ENCODE peak calls at places on chromosome 4, in eight cellular contexts. X is sigmoid colon, U is esophagus squamous epithelium, Y is HCT116, E is mesenchymal stem cell, Z is heart right ventricle, B is right cardiac atrium, L is heart left ventricle. M is an unnamed sample.

GRCh38 chr4:89365375-89366170 is 58.0 kb upstream of the GPRIN3 start:
- DNase-seq in X (no peak), U (no peak), Y (no peak), E (no peak), Z (no peak), B (no peak), L (no peak), M (no peak)

GRCh38 chr4:7043521-7044414 is 596 bp downstream of the TADA2B start:
- DNase-seq in X (peak; percentile 79), U (no peak), Y (no peak), E (peak; percentile 55), Z (peak; percentile 20), B (peak; percentile 68), L (peak; percentile 58), M (no peak)

GRCh38 chr4:146465628-146466027 is 56.1 kb downstream of the SLC10A7 start:
- DNase-seq in X (no peak), U (no peak), Y (no peak), E (no peak), Z (no peak), B (no peak), L (no peak), M (no peak)

GRCh38 chr4:118173956-118174355 is 139.7 kb downstream of the NDST3 start:
- DNase-seq in X (no peak), U (no peak), Y (no peak), E (peak; percentile 86), Z (no peak), B (no peak), L (no peak), M (peak; percentile 4)

GRCh38 chr4:138243369-138243768 is 1.2 kb upstream of the SLC7A11 start:
- DNase-seq in X (no peak), U (no peak), Y (peak; percentile 23), E (no peak), Z (no peak), B (no peak), L (no peak), M (peak; percentile 51)

GRCh38 chr4:171646984-171647383 is 166.2 kb upstream of the GALNTL6 start:
- DNase-seq in X (no peak), U (no peak), Y (no peak), E (no peak), Z (no peak), B (no peak), L (no peak), M (no peak)

GRCh38 chr4:6116696-6117285 is 83.6 kb downstream of the JAKMIP1 start:
- DNase-seq in X (no peak), U (no peak), Y (no peak), E (no peak), Z (no peak), B (no peak), L (no peak), M (no peak)

GRCh38 chr4:8682296-8682695 is 89.7 kb downstream of the CPZ start:
- DNase-seq in X (no peak), U (no peak), Y (no peak), E (no peak), Z (no peak), B (no peak), L (no peak), M (no peak)

GRCh38 chr4:152098365-152099060 is 337.7 kb upstream of the GATB start:
- DNase-seq in X (no peak), U (no peak), Y (no peak), E (no peak), Z (no peak), B (no peak), L (no peak), M (no peak)

GRCh38 chr4:152591876-152592275 is 56.0 kb upstream of the FBXW7 start:
- DNase-seq in X (no peak), U (no peak), Y (no peak), E (no peak), Z (no peak), B (no peak), L (no peak), M (no peak)

GRCh38 chr4:51842167-51842553 is 793 bp upstream of the DCUN1D4 start:
- DNase-seq in X (peak; percentile 72), U (no peak), Y (no peak), E (no peak), Z (peak; percentile 8), B (peak; percentile 14), L (peak; percentile 28), M (no peak)

GRCh38 chr4:37322122-37322521 is 77.6 kb downstream of the NWD2 start:
- DNase-seq in X (no peak), U (no peak), Y (no peak), E (no peak), Z (no peak), B (no peak), L (no peak), M (peak; percentile 34)

GRCh38 chr4:37324526-37324925 is 80.0 kb downstream of the NWD2 start:
- DNase-seq in X (no peak), U (no peak), Y (no peak), E (no peak), Z (no peak), B (no peak), L (no peak), M (no peak)

GRCh38 chr4:37326852-37327251 is 82.3 kb downstream of the NWD2 start:
- DNase-seq in X (no peak), U (no peak), Y (no peak), E (no peak), Z (no peak), B (no peak), L (no peak), M (no peak)
- H3K27ac ChIP-seq in X (no peak overlapping the region), U (no peak overlapping the region), Y (no peak overlapping the region), E (no peak overlapping the region), Z (no peak overlapping the region), B (no peak overlapping the region), L (no peak overlapping the region), M (no peak overlapping the region)

GRCh38 chr4:165838575-165838974 is 34.5 kb upstream of the TLL1 start:
- DNase-seq in X (no peak), U (no peak), Y (no peak), E (no peak), Z (peak; percentile 5), B (no peak), L (no peak), M (no peak)

GRCh38 chr4:165828928-165829327 is 44.1 kb upstream of the TLL1 start:
- DNase-seq in X (no peak), U (no peak), Y (no peak), E (no peak), Z (no peak), B (no peak), L (no peak), M (no peak)

GRCh38 chr4:165839615-165840333 is 33.3 kb upstream of the TLL1 start:
- DNase-seq in X (no peak), U (no peak), Y (no peak), E (no peak), Z (no peak), B (no peak), L (no peak), M (peak; percentile 33)

DNA sequence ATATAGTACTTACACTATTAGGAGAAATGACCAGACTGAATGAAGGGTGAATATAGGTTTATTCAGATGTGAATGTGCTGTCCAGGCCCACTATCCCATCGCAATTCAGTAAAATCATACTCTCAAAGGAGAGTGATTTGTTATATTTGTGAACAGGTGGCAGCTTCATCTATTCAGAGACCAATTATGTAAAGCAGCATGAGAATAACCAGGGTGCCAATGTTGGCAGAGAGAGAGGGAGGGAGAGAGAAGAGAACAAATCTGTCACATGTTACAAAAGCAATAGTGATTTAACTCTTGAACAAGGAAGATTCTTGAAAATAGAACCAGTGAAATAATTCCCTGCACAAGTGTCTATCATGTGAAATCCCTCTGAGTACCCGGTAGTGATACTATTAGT is 38.9 kb upstream of the TLL1 start:
- DNase-seq in X (no peak), U (no peak), Y (no peak), E (no peak), Z (no peak), B (no peak), L (no peak), M (no peak)
- H3K27ac ChIP-seq in X (no peak overlapping the region), U (no peak overlapping the region), Y (no peak overlapping the region), E (no peak overlapping the region), Z (no peak overlapping the region), B (no peak overlapping the region), L (no peak overlapping the region), M (no peak overlapping the region)

GRCh38 chr4:39568805-39569204 is 41.6 kb upstream of the UGDH start:
- DNase-seq in X (no peak), U (no peak), Y (no peak), E (no peak), Z (no peak), B (no peak), L (no peak), M (peak; percentile 83)

GRCh38 chr4:39563448-39563847 is 36.2 kb upstream of the UGDH start:
- DNase-seq in X (no peak), U (no peak), Y (no peak), E (no peak), Z (no peak), B (no peak), L (no peak), M (no peak)

GRCh38 chr4:39569209-39569608 is 42.0 kb upstream of the UGDH start:
- DNase-seq in X (no peak), U (no peak), Y (no peak), E (no peak), Z (no peak), B (no peak), L (no peak), M (no peak)

GRCh38 chr4:39562792-39563191 is 35.6 kb upstream of the UGDH start:
- DNase-seq in X (no peak), U (no peak), Y (no peak), E (no peak), Z (no peak), B (no peak), L (no peak), M (no peak)

DNA sequence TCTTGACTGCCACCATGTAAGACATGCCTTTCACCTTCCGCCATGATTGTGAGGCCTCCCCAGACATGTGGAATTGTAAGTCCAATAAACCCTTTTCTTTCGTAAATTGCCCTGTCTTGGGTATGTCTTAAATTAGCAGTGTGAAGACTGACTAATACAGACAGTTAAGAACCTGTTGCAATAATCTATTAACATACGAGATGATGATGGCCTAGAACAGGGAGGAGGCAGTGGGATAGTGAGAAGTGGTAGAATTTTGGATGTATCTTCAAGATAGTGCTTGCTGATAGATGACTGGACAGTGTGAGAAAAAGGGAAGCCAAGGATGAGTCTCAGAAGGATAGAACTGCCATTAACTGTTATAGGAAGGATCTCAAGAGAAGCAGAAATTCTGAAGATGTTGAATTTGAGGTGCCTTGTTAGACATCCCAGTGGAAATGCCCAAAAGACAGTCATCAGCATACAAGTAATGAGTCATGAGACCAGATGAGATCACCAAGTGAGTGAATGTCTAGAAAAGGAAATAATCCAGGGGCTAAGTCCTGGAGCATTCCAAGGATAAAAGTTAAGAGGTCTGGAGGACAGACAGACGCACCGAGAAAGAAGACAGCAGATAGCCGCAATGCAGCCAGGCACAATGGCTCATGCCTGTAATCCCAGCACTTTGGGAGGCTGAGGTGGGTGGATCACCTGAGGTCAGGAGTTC is 38.8 kb upstream of the UGDH start:
- DNase-seq in X (no peak), U (no peak), Y (no peak), E (peak; percentile 94), Z (no peak), B (no peak), L (no peak), M (peak; percentile 77)
- H3K27ac ChIP-seq in X (no peak overlapping the region), U (no peak overlapping the region), Y (no peak overlapping the region), E (peak overlapping the region; percentile 67), Z (no peak overlapping the region), B (no peak overlapping the region), L (no peak overlapping the region), M (peak overlapping the region; percentile 44)

GRCh38 chr4:83248486-83248885 is 36.1 kb downstream of the COQ2 start:
- DNase-seq in X (no peak), U (no peak), Y (no peak), E (no peak), Z (no peak), B (no peak), L (no peak), M (peak; percentile 91)
- H3K27ac ChIP-seq in X (no peak overlapping the region), U (peak overlapping the region; percentile 61), Y (no peak overlapping the region), E (no peak overlapping the region), Z (no peak overlapping the region), B (no peak overlapping the region), L (no peak overlapping the region), M (peak overlapping the region; percentile 70)

GRCh38 chr4:170068438-170069128 is 21.2 kb downstream of the AADAT start:
- DNase-seq in X (no peak), U (no peak), Y (no peak), E (no peak), Z (no peak), B (no peak), L (no peak), M (no peak)
- H3K27ac ChIP-seq in X (no peak overlapping the region), U (no peak overlapping the region), Y (no peak overlapping the region), E (no peak overlapping the region), Z (no peak overlapping the region), B (no peak overlapping the region), L (no peak overlapping the region), M (no peak overlapping the region)